ENCODE peak calls at places on chromosomes 5 and 9, in ten cellular contexts. J, B, L, Y, E, D, O, G, M and V are unnamed samples.

GRCh38 chr5:80254767-80255424 is 952 bp downstream of the SERINC5 start:
- DNase-seq in J (no peak), B (peak; percentile 24), L (peak; percentile 30), Y (peak; percentile 13), E (no peak), D (peak; percentile 83), O (no peak), G (no peak), M (peak; percentile 35), V (no peak)

GRCh38 chr5:139863855-139864558 is 68.4 kb downstream of the PSD2 start:
- DNase-seq in J (no peak), B (peak; percentile 59), L (peak; percentile 44), Y (peak; percentile 73), E (peak; percentile 65), D (peak; percentile 92), O (no peak), G (peak; percentile 71), M (peak; percentile 59), V (peak; percentile 5)

GRCh38 chr5:77239126-77239741 is 28.8 kb downstream of the PDE8B start:
- DNase-seq in J (no peak), B (peak; percentile 41), L (peak; percentile 34), Y (no peak), E (no peak), D (no peak), O (peak; percentile 18), G (no peak), M (peak; percentile 48), V (no peak)

GRCh38 chr9:105328872-105329728 is 84.6 kb downstream of the SLC44A1 start:
- DNase-seq in J (no peak), B (no peak), L (no peak), Y (peak; percentile 37), E (no peak), D (peak; percentile 59), O (no peak), G (peak; percentile 36), M (no peak), V (no peak)

GRCh38 chr5:176578391-176578808 is 29.3 kb downstream of the CDHR2 start:
- DNase-seq in J (peak; percentile 63), B (peak; percentile 56), L (no peak), Y (no peak), E (peak; percentile 77), D (peak; percentile 94), O (peak; percentile 83), G (peak; percentile 31), M (peak; percentile 55), V (no peak)

GRCh38 chr5:97840643-97841042 is 657.6 kb upstream of the RIOK2 start:
- DNase-seq in J (no peak), B (peak; percentile 58), L (peak; percentile 11), Y (no peak), E (no peak), D (no peak), O (no peak), G (no peak), M (peak; percentile 64), V (no peak)

GRCh38 chr9:13354733-13355132 is 75.2 kb upstream of the MPDZ start:
- DNase-seq in J (no peak), B (peak; percentile 35), L (peak; percentile 15), Y (no peak), E (no peak), D (no peak), O (no peak), G (no peak), M (peak; percentile 68), V (no peak)

GRCh38 chr9:95793924-95794828 is 81.3 kb upstream of the ERCC6L2 start:
- DNase-seq in J (peak; percentile 64), B (peak; percentile 93), L (peak; percentile 85), Y (no peak), E (no peak), D (no peak), O (no peak), G (no peak), M (peak; percentile 97), V (peak; percentile 95)

DNA sequence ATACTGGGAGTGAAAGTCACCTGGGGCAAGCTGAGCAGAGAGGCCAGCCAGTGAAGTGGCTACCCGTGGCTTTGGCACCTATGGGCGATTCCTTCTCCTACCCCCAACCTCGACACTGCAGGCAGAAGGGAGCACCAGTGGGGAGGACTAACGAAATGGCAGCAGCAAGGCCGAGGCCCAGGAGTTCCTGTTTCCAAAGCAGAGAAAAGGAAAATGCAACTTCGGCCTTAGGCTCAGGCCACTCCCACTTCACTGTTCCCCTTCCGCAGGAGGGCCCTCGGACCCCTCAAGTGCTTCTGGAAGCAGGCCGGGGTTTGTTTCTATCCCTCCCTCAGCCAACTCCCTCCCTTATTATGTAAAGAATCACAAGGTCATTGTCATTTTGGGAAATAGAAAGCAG is 36.4 kb upstream of the NKX2-5 start:
- DNase-seq in J (no peak), B (no peak), L (no peak), Y (no peak), E (no peak), D (no peak), O (no peak), G (no peak), M (no peak), V (no peak)
- TF ChIP-seq CTCF in J (no peak), B (no peak), L (no peak), Y (no peak), E (no peak), D (no peak), O (no peak), G (no peak), M (no peak), V (no peak)

GRCh38 chr5:132487095-132487428 is 3.5 kb downstream of the IRF1 start:
- DNase-seq in J (no peak), B (no peak), L (no peak), Y (no peak), E (no peak), D (no peak), O (no peak), G (peak; percentile 7), M (no peak), V (no peak)

GRCh38 chr5:132488590-132488989 is 2.0 kb downstream of the IRF1 start:
- DNase-seq in J (no peak), B (no peak), L (no peak), Y (no peak), E (no peak), D (no peak), O (no peak), G (no peak), M (no peak), V (no peak)

GRCh38 chr5:132486318-132487094 is 4.1 kb downstream of the IRF1 start:
- DNase-seq in J (no peak), B (no peak), L (no peak), Y (no peak), E (no peak), D (no peak), O (no peak), G (peak; percentile 11), M (no peak), V (no peak)

GRCh38 chr5:132489051-132489770 is 1.4 kb downstream of the IRF1 start:
- DNase-seq in J (no peak), B (no peak), L (no peak), Y (no peak), E (no peak), D (no peak), O (no peak), G (peak; percentile 13), M (no peak), V (no peak)

GRCh38 chr5:132487841-132488555 is 2.6 kb downstream of the IRF1 start:
- DNase-seq in J (no peak), B (no peak), L (no peak), Y (no peak), E (no peak), D (no peak), O (no peak), G (peak; percentile 10), M (no peak), V (no peak)
- H3K4me3 ChIP-seq in J (no peak overlapping the region), B (no peak overlapping the region), L (no peak overlapping the region), Y (no peak overlapping the region), E (peak overlapping the region; percentile 89), D (no peak overlapping the region), O (no peak overlapping the region), G (no peak overlapping the region), M (no peak overlapping the region), V (no peak overlapping the region)

DNA sequence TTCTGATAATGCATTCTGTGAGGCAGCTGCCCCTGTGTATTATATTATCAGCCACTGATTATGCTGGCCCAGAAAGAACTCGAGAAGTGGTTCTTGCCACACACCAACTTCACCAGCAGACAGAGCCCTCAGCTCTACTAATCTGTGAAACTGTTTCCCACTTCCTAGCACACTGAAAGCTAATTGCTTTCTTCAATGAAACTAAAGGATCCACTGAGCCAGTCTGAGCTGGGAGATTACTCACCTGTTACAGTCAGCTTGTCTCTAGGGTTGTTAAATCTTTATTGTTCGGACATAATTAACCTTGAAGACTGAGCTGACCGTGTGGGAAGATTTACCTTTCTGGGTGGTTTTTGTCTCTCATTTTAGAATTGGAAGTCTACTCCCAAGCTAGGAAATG is 263.2 kb downstream of the KCTD16 start:
- DNase-seq in J (no peak), B (no peak), L (no peak), Y (no peak), E (no peak), D (no peak), O (no peak), G (no peak), M (no peak), V (no peak)
- TF ChIP-seq CTCF in J (no peak), B (no peak), L (no peak), Y (no peak), E (no peak), D (no peak), O (no peak), G (no peak), M (no peak), V (no peak)

DNA sequence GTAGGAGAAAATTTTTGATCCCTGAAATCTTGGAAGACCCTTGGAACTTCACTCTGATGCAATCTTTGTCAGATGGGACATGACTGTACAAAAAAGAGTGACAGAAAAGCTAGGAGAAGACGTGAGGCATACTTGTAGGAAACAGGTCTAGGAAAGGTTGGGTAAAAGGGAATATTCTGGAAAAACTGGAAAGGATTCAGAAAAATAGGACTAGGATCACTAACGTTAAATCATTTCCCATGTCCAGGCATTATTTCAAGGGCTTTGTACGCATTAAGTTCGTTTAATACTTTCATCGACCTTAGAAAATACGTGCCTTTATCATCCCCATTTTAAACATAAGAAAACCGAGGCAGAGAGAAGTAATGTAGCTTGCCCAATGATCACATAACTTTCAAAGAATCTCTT is 2.9 kb downstream of the ALDH1A1 start:
- DNase-seq in J (no peak), B (no peak), L (no peak), Y (no peak), E (no peak), D (no peak), O (no peak), G (no peak), M (no peak), V (no peak)
- H3K4me3 ChIP-seq in J (no peak overlapping the region), B (no peak overlapping the region), L (no peak overlapping the region), Y (no peak overlapping the region), E (peak overlapping the region; percentile 46), D (no peak overlapping the region), O (no peak overlapping the region), G (peak overlapping the region; percentile 38), M (no peak overlapping the region), V (no peak overlapping the region)

DNA sequence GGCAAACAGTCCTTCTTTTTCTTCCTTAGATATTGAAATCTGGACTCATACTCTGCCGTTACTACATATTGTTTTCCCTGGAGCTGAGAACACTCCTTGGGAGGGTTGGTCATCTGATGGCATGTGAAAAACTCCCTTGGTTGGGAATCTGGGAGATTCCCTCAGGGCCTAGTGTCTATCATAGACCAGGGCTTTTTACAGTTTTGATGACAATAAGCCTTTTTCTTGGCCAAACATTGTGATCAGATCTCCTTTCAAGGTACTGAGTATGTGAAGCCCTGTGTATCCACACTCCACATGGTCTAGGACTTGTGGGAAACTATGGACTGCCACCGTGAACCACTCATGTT is 32.9 kb downstream of the TMEM252 start:
- DNase-seq in J (no peak), B (no peak), L (no peak), Y (no peak), E (no peak), D (no peak), O (no peak), G (no peak), M (no peak), V (no peak)
- TF ChIP-seq CTCF in J (peak; percentile 6), B (no peak), L (no peak), Y (no peak), E (peak; percentile 2), D (no peak), O (no peak), G (no peak), M (no peak), V (no peak)